ENCODE peak calls at places on chromosomes 5 and 9, in seven cellular contexts. I is MG63; K is prostate gland; T is Right ventricle myocardium superior; U is renal cortical epithelial cell; G is T-cell; H is stimulated activated CD8-positive, alpha-beta memory T cell treated with anti-CD3 and anti-CD28 coated beads, Interleukin-12 subunit alpha, Interleukin-12 subunit beta, amount 100 ng/mL, for 4 hours. L is an unnamed sample.

GRCh38 chr5:131148835-131149234 is 16.2 kb downstream of the HINT1 start:
- DNase-seq in I (no peak), K (no peak), T (no peak), U (no peak), G (no peak), H (no peak), L (no peak)

GRCh38 chr5:169695919-169696490 is 58.9 kb downstream of the DOCK2 start:
- DNase-seq in I (peak; percentile 93), K (no peak), T (no peak), U (peak; percentile 99), G (no peak), H (no peak), L (no peak)

GRCh38 chr5:58462623-58463230 is 2.8 kb upstream of the PLK2 start:
- DNase-seq in I (no peak), K (peak; percentile 24), T (no peak), U (peak; percentile 73), G (no peak), H (no peak), L (no peak)

GRCh38 chr9:124557895-124558294 is 50.7 kb upstream of the NR5A1 start:
- DNase-seq in I (no peak), K (no peak), T (no peak), U (no peak), G (no peak), H (no peak), L (no peak)

GRCh38 chr9:97623946-97624345 is 9.2 kb downstream of the TSTD2 start:
- DNase-seq in I (no peak), K (no peak), T (no peak), U (no peak), G (no peak), H (no peak), L (no peak)

GRCh38 chr5:125093776-125094175 is 347.3 kb upstream of the ZNF608 start:
- DNase-seq in I (peak; percentile 75), K (no peak), T (no peak), U (peak; percentile 82), G (no peak), H (no peak), L (no peak)

GRCh38 chr5:31408814-31409213 is 123.1 kb downstream of the DROSHA start:
- DNase-seq in I (peak; percentile 42), K (peak; percentile 8), T (no peak), U (peak; percentile 92), G (no peak), H (no peak), L (no peak)

GRCh38 chr9:14027114-14027812 is 286.7 kb downstream of the NFIB start:
- DNase-seq in I (peak; percentile 58), K (peak; percentile 79), T (peak; percentile 62), U (peak; percentile 93), G (no peak), H (no peak), L (no peak)

GRCh38 chr9:70021026-70021571 is 22.5 kb upstream of the MAMDC2 start:
- DNase-seq in I (peak; percentile 82), K (no peak), T (peak; percentile 87), U (peak; percentile 93), G (no peak), H (no peak), L (no peak)

GRCh38 chr5:118999696-119000095 is 11.3 kb upstream of the DTWD2 start:
- DNase-seq in I (no peak), K (no peak), T (no peak), U (no peak), G (no peak), H (no peak), L (no peak)

GRCh38 chr9:33068991-33069390 is 7.5 kb downstream of the SMU1 start:
- DNase-seq in I (no peak), K (no peak), T (no peak), U (no peak), G (no peak), H (no peak), L (no peak)

L was measured in ureter.